ENCODE peak calls at places on chromosome 21, in nine cellular contexts. One of them, this sample, is unnamed.
A peak's percentile ranks its signal among the peaks of the same experiment; 100 is the strongest.

GRCh38 chr21:26144026-26144425 is 26.5 kb downstream of the APP start:
- DNase-seq in WTC11: no peak
- DNase-seq in fibroblast of pulmonary artery: no peak
- DNase-seq in fibroblast of lung: no peak
- DNase-seq in kidney epithelial cell: no peak
- DNase-seq in HL-60: no peak
- DNase-seq in dorsolateral prefrontal cortex: no peak
- DNase-seq in fibroblast of mammary gland: no peak
- DNase-seq in testis: no peak
- DNase-seq in this sample: no peak

GRCh38 chr21:24895885-24896734 is 711.2 kb downstream of the MRPL39 start:
- DNase-seq in dorsolateral prefrontal cortex: no peak
- DNase-seq in fibroblast of lung: peak; percentile 42
- DNase-seq in fibroblast of pulmonary artery: peak; percentile 8
- DNase-seq in kidney epithelial cell: no peak
- DNase-seq in testis: peak; percentile 56
- DNase-seq in WTC11: peak; percentile 11
- DNase-seq in HL-60: no peak
- DNase-seq in fibroblast of mammary gland: peak; percentile 7
- DNase-seq in this sample: no peak

GRCh38 chr21:41955516-41955915 is 1.7 kb upstream of the C2CD2 start:
- DNase-seq in fibroblast of lung: no peak
- DNase-seq in testis: no peak
- DNase-seq in kidney epithelial cell: no peak
- DNase-seq in fibroblast of pulmonary artery: no peak
- DNase-seq in HL-60: no peak
- DNase-seq in fibroblast of mammary gland: no peak
- DNase-seq in WTC11: no peak
- DNase-seq in dorsolateral prefrontal cortex: no peak
- DNase-seq in this sample: no peak

GRCh38 chr21:31136891-31137290 is 98.6 kb upstream of the KRTAP19-8 start:
- DNase-seq in fibroblast of mammary gland: peak; percentile 57
- DNase-seq in WTC11: no peak
- DNase-seq in fibroblast of pulmonary artery: peak; percentile 84
- DNase-seq in HL-60: no peak
- DNase-seq in kidney epithelial cell: no peak
- DNase-seq in fibroblast of lung: peak; percentile 67
- DNase-seq in dorsolateral prefrontal cortex: no peak
- DNase-seq in testis: no peak
- DNase-seq in this sample: no peak

GRCh38 chr21:32929633-32930038 is 96.1 kb upstream of the OLIG2 start:
- DNase-seq in testis: no peak
- DNase-seq in fibroblast of mammary gland: no peak
- DNase-seq in dorsolateral prefrontal cortex: no peak
- DNase-seq in WTC11: no peak
- DNase-seq in fibroblast of pulmonary artery: no peak
- DNase-seq in HL-60: no peak
- DNase-seq in fibroblast of lung: no peak
- DNase-seq in kidney epithelial cell: no peak
- DNase-seq in this sample: peak; percentile 56

GRCh38 chr21:31374430-31374829 is 30.4 kb upstream of the TIAM1 start:
- DNase-seq in testis: peak; percentile 71
- DNase-seq in HL-60: no peak
- DNase-seq in fibroblast of mammary gland: no peak
- DNase-seq in kidney epithelial cell: no peak
- DNase-seq in fibroblast of pulmonary artery: no peak
- DNase-seq in dorsolateral prefrontal cortex: no peak
- DNase-seq in fibroblast of lung: no peak
- DNase-seq in WTC11: no peak
- DNase-seq in this sample: no peak

GRCh38 chr21:33026299-33026858 is 644 bp downstream of the OLIG2 start:
- DNase-seq in WTC11: no peak
- DNase-seq in kidney epithelial cell: no peak
- DNase-seq in dorsolateral prefrontal cortex: no peak
- DNase-seq in fibroblast of pulmonary artery: no peak
- DNase-seq in fibroblast of mammary gland: no peak
- DNase-seq in fibroblast of lung: no peak
- DNase-seq in testis: no peak
- DNase-seq in HL-60: no peak
- DNase-seq in this sample: no peak

GRCh38 chr21:32717851-32718316 is 9.9 kb downstream of the SYNJ1 start:
- DNase-seq in fibroblast of mammary gland: no peak
- DNase-seq in fibroblast of lung: peak; percentile 55
- DNase-seq in WTC11: no peak
- DNase-seq in HL-60: peak; percentile 63
- DNase-seq in dorsolateral prefrontal cortex: no peak
- DNase-seq in fibroblast of pulmonary artery: no peak
- DNase-seq in testis: no peak
- DNase-seq in kidney epithelial cell: no peak
- DNase-seq in this sample: no peak

GRCh38 chr21:29351691-29352090 is 53.0 kb downstream of the BACH1 start:
- DNase-seq in kidney epithelial cell: no peak
- DNase-seq in fibroblast of pulmonary artery: peak; percentile 73
- DNase-seq in fibroblast of mammary gland: no peak
- DNase-seq in WTC11: no peak
- DNase-seq in dorsolateral prefrontal cortex: no peak
- DNase-seq in testis: no peak
- DNase-seq in fibroblast of lung: peak; percentile 98
- DNase-seq in HL-60: no peak
- DNase-seq in this sample: no peak

GRCh38 chr21:31946236-31946635 is 73.4 kb downstream of the HUNK start:
- DNase-seq in fibroblast of lung: no peak
- DNase-seq in kidney epithelial cell: no peak
- DNase-seq in fibroblast of pulmonary artery: no peak
- DNase-seq in WTC11: no peak
- DNase-seq in testis: no peak
- DNase-seq in fibroblast of mammary gland: no peak
- DNase-seq in HL-60: no peak
- DNase-seq in dorsolateral prefrontal cortex: no peak
- DNase-seq in this sample: no peak

GRCh38 chr21:20882462-20883415 is 115.5 kb upstream of the NCAM2 start:
- DNase-seq in HL-60: no peak
- DNase-seq in testis: peak; percentile 74
- DNase-seq in kidney epithelial cell: no peak
- DNase-seq in dorsolateral prefrontal cortex: peak; percentile 37
- DNase-seq in fibroblast of pulmonary artery: peak; percentile 27
- DNase-seq in WTC11: peak; percentile 47
- DNase-seq in fibroblast of lung: peak; percentile 2
- DNase-seq in fibroblast of mammary gland: peak; percentile 51
- DNase-seq in this sample: peak; percentile 32

GRCh38 chr21:31366825-31367224 is 22.8 kb upstream of the TIAM1 start:
- DNase-seq in fibroblast of lung: peak; percentile 96
- DNase-seq in fibroblast of mammary gland: peak; percentile 89
- DNase-seq in testis: peak; percentile 13
- DNase-seq in dorsolateral prefrontal cortex: no peak
- DNase-seq in fibroblast of pulmonary artery: peak; percentile 93
- DNase-seq in HL-60: no peak
- DNase-seq in WTC11: no peak
- DNase-seq in kidney epithelial cell: peak; percentile 85
- DNase-seq in this sample: no peak

GRCh38 chr21:39251326-39251725 is 62.1 kb downstream of the BRWD1 start:
- DNase-seq in fibroblast of lung: no peak
- DNase-seq in testis: no peak
- DNase-seq in HL-60: no peak
- DNase-seq in fibroblast of mammary gland: peak; percentile 34
- DNase-seq in dorsolateral prefrontal cortex: no peak
- DNase-seq in kidney epithelial cell: no peak
- DNase-seq in WTC11: no peak
- DNase-seq in fibroblast of pulmonary artery: no peak
- DNase-seq in this sample: no peak

GRCh38 chr21:31660134-31660565 is 657 bp downstream of the SOD1 start:
- DNase-seq in fibroblast of mammary gland: no peak
- DNase-seq in HL-60: no peak
- DNase-seq in WTC11: peak; percentile 41
- DNase-seq in testis: peak; percentile 43
- DNase-seq in dorsolateral prefrontal cortex: no peak
- DNase-seq in fibroblast of pulmonary artery: peak; percentile 25
- DNase-seq in kidney epithelial cell: no peak
- DNase-seq in fibroblast of lung: no peak
- DNase-seq in this sample: peak; percentile 37

GRCh38 chr21:39661740-39662139 is 49.0 kb downstream of the B3GALT5 start:
- DNase-seq in WTC11: no peak
- DNase-seq in fibroblast of pulmonary artery: no peak
- DNase-seq in kidney epithelial cell: no peak
- DNase-seq in HL-60: no peak
- DNase-seq in fibroblast of mammary gland: no peak
- DNase-seq in testis: no peak
- DNase-seq in fibroblast of lung: no peak
- DNase-seq in dorsolateral prefrontal cortex: no peak
- DNase-seq in this sample: no peak

GRCh38 chr21:31234936-31235335 is 109.1 kb downstream of the TIAM1 start:
- DNase-seq in kidney epithelial cell: no peak
- DNase-seq in fibroblast of lung: no peak
- DNase-seq in HL-60: no peak
- DNase-seq in testis: no peak
- DNase-seq in WTC11: no peak
- DNase-seq in fibroblast of pulmonary artery: no peak
- DNase-seq in fibroblast of mammary gland: no peak
- DNase-seq in dorsolateral prefrontal cortex: no peak
- DNase-seq in this sample: no peak

GRCh38 chr21:41779659-41780058 is 12.8 kb upstream of the RIPK4 start:
- DNase-seq in fibroblast of mammary gland: no peak
- DNase-seq in dorsolateral prefrontal cortex: no peak
- DNase-seq in HL-60: no peak
- DNase-seq in kidney epithelial cell: no peak
- DNase-seq in testis: no peak
- DNase-seq in fibroblast of lung: no peak
- DNase-seq in WTC11: no peak
- DNase-seq in fibroblast of pulmonary artery: no peak
- DNase-seq in this sample: no peak

GRCh38 chr21:42524341-42525227 is 10.9 kb downstream of the SLC37A1 start:
- DNase-seq in fibroblast of pulmonary artery: peak; percentile 17
- DNase-seq in kidney epithelial cell: no peak
- DNase-seq in WTC11: peak; percentile 53
- DNase-seq in testis: peak; percentile 67
- DNase-seq in HL-60: no peak
- DNase-seq in fibroblast of lung: peak; percentile 56
- DNase-seq in fibroblast of mammary gland: peak; percentile 52
- DNase-seq in dorsolateral prefrontal cortex: no peak
- DNase-seq in this sample: peak; percentile 82

DNA sequence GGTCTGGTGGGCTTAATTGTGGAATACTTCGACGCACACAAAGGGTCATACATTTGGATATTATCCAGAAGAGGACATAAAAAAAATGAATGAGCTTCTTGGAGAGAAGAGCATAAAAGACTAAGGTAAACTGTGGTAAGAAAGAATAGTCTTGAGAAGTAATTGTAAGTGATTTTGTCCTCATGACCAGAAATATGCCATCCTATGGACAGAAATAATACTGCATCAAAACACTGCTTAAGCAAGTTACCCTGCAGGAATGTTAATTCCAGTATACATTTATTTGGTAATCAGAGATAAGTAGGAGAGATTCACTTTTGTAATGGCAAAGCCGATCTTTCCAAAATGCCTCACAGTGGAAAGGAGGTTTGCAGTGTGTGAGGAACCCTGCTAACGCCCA is 111.9 kb downstream of the NRIP1 start:
- DNase-seq in HL-60: no peak
- DNase-seq in kidney epithelial cell: no peak
- DNase-seq in WTC11: no peak
- DNase-seq in fibroblast of pulmonary artery: no peak
- DNase-seq in fibroblast of lung: no peak
- DNase-seq in dorsolateral prefrontal cortex: no peak
- DNase-seq in testis: no peak
- DNase-seq in fibroblast of mammary gland: peak; percentile 26
- DNase-seq in this sample: no peak
- TF ChIP-seq CTCF in HL-60: no peak
- TF ChIP-seq CTCF in kidney epithelial cell: no peak
- TF ChIP-seq CTCF in WTC11: no peak
- TF ChIP-seq CTCF in fibroblast of pulmonary artery: peak; percentile 14
- TF ChIP-seq CTCF in fibroblast of lung: no peak
- TF ChIP-seq CTCF in dorsolateral prefrontal cortex: no peak
- TF ChIP-seq CTCF in testis: no peak
- TF ChIP-seq CTCF in fibroblast of mammary gland: peak; percentile 12
- TF ChIP-seq CTCF in this sample: no peak

DNA sequence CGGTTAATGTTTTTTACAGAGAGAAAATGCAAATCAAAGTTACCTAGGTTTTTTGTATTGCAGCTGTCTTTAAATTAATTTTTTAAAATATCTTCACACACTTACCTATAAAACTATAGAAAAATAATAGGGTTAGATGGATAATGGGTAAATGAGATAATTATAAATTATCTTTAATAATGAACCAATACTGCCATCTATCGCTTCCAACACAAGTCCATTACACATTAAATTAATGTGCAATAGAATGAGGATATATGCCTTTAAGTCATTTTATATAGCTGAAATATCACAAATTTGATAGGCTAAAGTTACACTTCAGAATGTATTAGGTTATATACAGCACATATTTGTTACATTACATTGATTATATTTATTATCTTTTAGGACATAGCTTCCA is 2212.8 kb downstream of the MRPL39 start:
- DNase-seq in dorsolateral prefrontal cortex: no peak
- DNase-seq in fibroblast of lung: no peak
- DNase-seq in testis: no peak
- DNase-seq in fibroblast of mammary gland: no peak
- DNase-seq in fibroblast of pulmonary artery: no peak
- DNase-seq in WTC11: no peak
- DNase-seq in HL-60: no peak
- DNase-seq in kidney epithelial cell: no peak
- DNase-seq in this sample: no peak
- TF ChIP-seq CTCF in dorsolateral prefrontal cortex: no peak
- TF ChIP-seq CTCF in fibroblast of lung: no peak
- TF ChIP-seq CTCF in testis: no peak
- TF ChIP-seq CTCF in fibroblast of mammary gland: no peak
- TF ChIP-seq CTCF in fibroblast of pulmonary artery: no peak
- TF ChIP-seq CTCF in WTC11: no peak
- TF ChIP-seq CTCF in HL-60: no peak
- TF ChIP-seq CTCF in kidney epithelial cell: no peak
- TF ChIP-seq CTCF in this sample: no peak

DNA sequence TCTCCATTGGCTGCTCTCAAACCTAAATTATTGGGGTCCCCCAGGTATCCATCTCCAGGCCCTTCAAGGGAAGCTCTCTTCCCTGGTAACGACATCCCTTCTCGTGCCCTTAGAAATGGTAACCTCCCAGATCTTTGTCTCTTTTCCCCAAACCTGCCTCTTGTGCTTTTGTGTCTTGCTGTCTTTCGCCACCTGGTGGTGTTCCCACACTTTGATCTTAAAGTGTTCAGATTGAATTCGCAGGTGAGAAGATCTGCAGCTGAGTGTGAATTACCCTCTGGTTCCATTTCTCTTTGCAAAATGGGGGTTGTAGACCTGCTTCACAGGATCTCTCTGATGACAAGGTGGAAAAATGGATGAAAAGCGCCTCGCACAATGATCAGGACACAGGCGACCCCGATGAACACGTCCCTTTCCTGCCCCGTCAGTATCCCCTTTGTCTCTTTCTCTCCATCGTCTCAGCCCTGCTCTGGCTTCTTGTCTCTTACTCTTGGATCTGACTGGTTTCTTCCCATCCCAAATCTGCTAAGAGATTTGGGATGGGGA is 53.1 kb downstream of the DOP1B start:
- DNase-seq in dorsolateral prefrontal cortex: no peak
- DNase-seq in fibroblast of lung: peak; percentile 71
- DNase-seq in HL-60: no peak
- DNase-seq in fibroblast of mammary gland: peak; percentile 83
- DNase-seq in testis: peak; percentile 31
- DNase-seq in WTC11: peak; percentile 68
- DNase-seq in kidney epithelial cell: no peak
- DNase-seq in fibroblast of pulmonary artery: peak; percentile 67
- DNase-seq in this sample: peak; percentile 74
- TF ChIP-seq CTCF in dorsolateral prefrontal cortex: peak; percentile 30
- TF ChIP-seq CTCF in fibroblast of lung: peak; percentile 33
- TF ChIP-seq CTCF in HL-60: peak; percentile 23
- TF ChIP-seq CTCF in fibroblast of mammary gland: peak; percentile 77
- TF ChIP-seq CTCF in testis: no peak
- TF ChIP-seq CTCF in WTC11: peak; percentile 35
- TF ChIP-seq CTCF in kidney epithelial cell: peak; percentile 61
- TF ChIP-seq CTCF in fibroblast of pulmonary artery: peak; percentile 47
- TF ChIP-seq CTCF in this sample: peak; percentile 42

GRCh38 chr21:28018741-28019669 is 973.7 kb downstream of the LTN1 start:
- DNase-seq in fibroblast of pulmonary artery: no peak
- DNase-seq in testis: no peak
- DNase-seq in WTC11: peak; percentile 43
- DNase-seq in fibroblast of lung: no peak
- DNase-seq in dorsolateral prefrontal cortex: peak; percentile 59
- DNase-seq in kidney epithelial cell: no peak
- DNase-seq in fibroblast of mammary gland: no peak
- DNase-seq in HL-60: no peak
- DNase-seq in this sample: no peak
- TF ChIP-seq CTCF in fibroblast of pulmonary artery: no peak
- TF ChIP-seq CTCF in testis: no peak
- TF ChIP-seq CTCF in WTC11: no peak
- TF ChIP-seq CTCF in fibroblast of lung: no peak
- TF ChIP-seq CTCF in dorsolateral prefrontal cortex: no peak
- TF ChIP-seq CTCF in kidney epithelial cell: peak; percentile 12
- TF ChIP-seq CTCF in fibroblast of mammary gland: no peak
- TF ChIP-seq CTCF in HL-60: no peak
- TF ChIP-seq CTCF in this sample: no peak

This sample was measured in activated CD8-positive, alpha-beta T cell treated with anti-CD3 and anti-CD28 coated beads for 36 hours.